ENCODE peak calls at places on chromosomes 4 and X, in six cellular contexts. H is lower lobe of right lung, R is mammary epithelial cell, W is DND-41, K is colonic mucosa, U is SK-N-SH. C is an unnamed sample. For H3K4me1, the result is how much of the 10 kb centered on the place peaks cover.

GRCh38 chrX:133120406-133120805 is 23.5 kb upstream of the USP26 start:
- DNase-seq in U (no peak), W (no peak), H (no peak), R (no peak), K (no peak), C (no peak)

GRCh38 chrX:154596290-154596929 is 11.5 kb downstream of the CTAG1A start:
- DNase-seq in K (no peak), U (no peak), W (peak), H (no peak), R (peak), C (no peak)

GRCh38 chr4:34181311-34181808 is 2063.0 kb downstream of the ARAP2 start:
- DNase-seq in K (no peak), U (no peak), W (no peak), H (no peak), R (peak), C (no peak)

GRCh38 chr4:98394134-98394533 is 132.9 kb downstream of the RAP1GDS1 start:
- DNase-seq in W (no peak), H (no peak), U (no peak), K (no peak), R (peak), C (no peak)

GRCh38 chr4:155072417-155072816 is 136.0 kb upstream of the NPY2R start:
- DNase-seq in H (no peak), R (no peak), W (no peak), K (no peak), U (no peak), C (no peak)

GRCh38 chrX:39957816-39958561 is 139.8 kb downstream of the BCOR start:
- DNase-seq in H (no peak), U (no peak), W (no peak), R (no peak), K (no peak), C (no peak)

GRCh38 chrX:65744965-65745364 is 77.5 kb downstream of the MSN start:
- DNase-seq in R (peak), U (no peak), W (no peak), H (no peak), K (no peak), C (no peak)

GRCh38 chr4:17475481-17475880 is 36.4 kb downstream of the QDPR start:
- DNase-seq in W (no peak), U (peak), K (no peak), R (peak), H (no peak), C (no peak)

GRCh38 chrX:18674417-18674787 is 2.5 kb upstream of the RS1 start:
- DNase-seq in R (no peak), H (peak), W (peak), K (peak), U (peak), C (peak)

GRCh38 chrX:154980330-154981115 is 42.0 kb downstream of the F8 start:
- DNase-seq in W (peak), R (peak), U (peak), H (peak), K (peak), C (peak)

GRCh38 chr4:172982151-172982590 is 186.4 kb upstream of the GALNT7 start:
- DNase-seq in U (no peak), K (no peak), R (peak), W (no peak), H (no peak), C (no peak)
- H3K4me1 ChIP-seq in U (under half), K (under half), R (under half), W (under half), H (under half), C (under half)

DNA sequence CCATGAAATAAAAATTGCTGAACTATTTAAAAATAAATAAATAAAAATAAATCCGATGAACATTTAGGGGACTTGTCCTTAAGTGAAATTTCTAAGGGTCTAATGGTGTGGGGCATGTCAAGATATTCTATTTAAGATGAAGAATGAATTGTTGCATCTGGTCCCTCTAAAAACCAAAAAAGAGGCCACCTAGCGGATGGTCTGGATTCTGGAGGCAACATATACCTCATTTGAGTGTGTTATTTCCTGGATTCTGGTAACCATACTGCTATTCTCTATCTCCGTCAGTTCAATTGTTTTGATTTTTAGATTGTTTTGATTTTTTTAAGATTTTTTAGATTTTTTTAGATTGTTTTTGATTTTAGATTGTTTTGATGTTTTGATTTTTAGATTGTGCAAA is 28.3 kb downstream of the AGTR2 start:
- DNase-seq in U (no peak), K (no peak), R (no peak), W (no peak), H (no peak), C (no peak)
- TF ChIP-seq CTCF in U (peak), K (no peak), R (peak), W (no peak), H (no peak), C (no peak)

DNA sequence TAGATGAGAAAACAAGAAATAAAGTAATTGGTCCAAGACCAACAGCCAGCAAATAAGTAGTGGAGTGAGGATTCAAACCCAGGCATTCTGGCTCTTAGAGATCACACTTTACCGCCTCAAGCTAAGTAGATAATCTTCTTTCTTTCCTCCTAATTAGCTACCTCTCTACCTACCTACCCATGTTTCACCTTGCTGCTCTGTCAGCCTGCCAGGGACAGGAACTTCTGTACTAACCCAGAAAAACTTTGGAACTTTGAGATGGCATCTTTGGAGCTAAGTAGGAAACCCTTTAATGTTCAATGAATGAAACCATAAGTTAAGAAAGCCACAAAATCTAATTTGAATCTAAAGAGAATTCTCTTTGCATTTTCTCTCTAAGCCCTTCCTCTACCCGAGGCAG is 145.2 kb downstream of the CHRNA9 start:
- DNase-seq in U (no peak), H (no peak), W (no peak), R (no peak), K (no peak), C (no peak)
- H3K4me1 ChIP-seq in U (under half), H (under half), W (under half), R (under half), K (under half), C (under half)

GRCh38 chrX:17525762-17526555 is 151.0 kb downstream of the NHS start:
- DNase-seq in U (no peak), W (no peak), K (no peak), R (no peak), H (no peak), C (no peak)

GRCh38 chrX:17527135-17527701 is 152.2 kb downstream of the NHS start:
- DNase-seq in W (no peak), R (no peak), K (peak), H (peak), U (no peak), C (no peak)

GRCh38 chrX:17525266-17525665 is 150.3 kb downstream of the NHS start:
- DNase-seq in R (no peak), H (no peak), U (no peak), W (no peak), K (no peak), C (no peak)

GRCh38 chrX:17529349-17529748 is 154.3 kb downstream of the NHS start:
- DNase-seq in K (no peak), H (no peak), U (no peak), R (no peak), W (no peak), C (no peak)

DNA sequence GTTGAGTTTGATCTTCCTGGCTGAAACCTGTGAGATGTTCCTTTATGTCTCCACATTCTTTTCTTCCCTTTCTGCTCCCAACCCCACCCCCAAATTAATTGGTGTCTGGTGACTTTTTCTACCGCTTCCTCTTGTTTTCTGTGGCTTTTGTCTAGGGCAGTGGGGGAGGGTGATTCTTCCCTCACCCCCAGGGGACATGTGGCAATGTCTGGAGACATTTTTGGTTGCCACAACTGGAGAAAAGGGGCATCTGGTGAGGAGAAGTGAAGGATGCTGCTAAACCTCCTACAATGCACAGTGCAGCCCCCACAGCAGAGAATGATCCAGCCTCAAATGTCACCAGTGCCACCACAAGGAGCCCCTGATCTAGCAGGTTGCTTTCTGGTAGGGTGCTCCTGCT is 152.9 kb downstream of the NHS start:
- DNase-seq in H (no peak), R (no peak), U (no peak), K (no peak), W (peak), C (no peak)
- TF ChIP-seq CTCF in H (no peak), R (no peak), U (no peak), K (no peak), W (no peak), C (no peak)

GRCh38 chrX:141879616-141880015 is 24.1 kb upstream of the MAGEC1 start:
- DNase-seq in R (no peak), U (no peak), H (no peak), K (no peak), W (no peak), C (no peak)
- H3K4me1 ChIP-seq in R (under half), U (under half), H (under half), K (under half), W (under half), C (under half)

GRCh38 chr4:57607616-57608150 is 497.5 kb upstream of the IGFBP7 start:
- DNase-seq in K (no peak), R (no peak), H (no peak), U (no peak), W (no peak), C (no peak)

GRCh38 chr4:57614533-57614932 is 504.3 kb upstream of the IGFBP7 start:
- DNase-seq in H (no peak), W (no peak), K (no peak), U (no peak), R (no peak), C (no peak)

DNA sequence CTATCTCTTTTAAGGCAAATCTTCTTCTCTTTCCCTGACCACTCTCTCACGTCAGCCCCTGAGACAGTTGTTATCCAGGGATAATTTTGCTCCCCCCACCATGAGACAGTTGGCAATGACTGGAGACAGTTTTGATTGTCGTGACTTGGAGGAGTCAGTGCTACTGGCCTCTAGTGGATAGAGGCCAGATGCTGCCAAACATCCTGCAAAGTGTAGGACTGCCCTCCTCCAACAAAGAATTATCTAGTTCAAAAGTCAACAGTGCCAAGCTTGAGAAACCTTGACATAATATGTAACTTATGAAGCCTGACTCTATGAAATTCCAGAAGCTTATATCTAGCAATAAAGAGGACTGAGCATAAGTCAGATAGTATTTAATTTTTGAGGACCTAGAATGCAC is 502.1 kb upstream of the IGFBP7 start:
- DNase-seq in W (no peak), H (no peak), U (no peak), R (no peak), K (no peak), C (no peak)
- TF ChIP-seq CTCF in W (peak), H (no peak), U (no peak), R (no peak), K (no peak), C (no peak)

C was measured in CD8-positive, alpha-beta T cell.